ENCODE peak calls at places on chromosome 22, in seven cellular contexts. O is tibial artery, V is H9, A is B cell, N is left ventricle myocardium inferior, R is cardiac muscle cell, B is mammary epithelial cell. U is an unnamed sample.

GRCh38 chr22:39142088-39142667 is 10.3 kb downstream of the CBX7 start:
- DNase-seq in O (no peak), V (no peak), A (no peak), N (no peak), R (no peak), B (no peak), U (no peak)

GRCh38 chr22:36244522-36245391 is 5.4 kb upstream of the APOL2 start:
- DNase-seq in O (no peak), V (peak; percentile 1), A (no peak), N (peak; percentile 60), R (peak; percentile 91), B (no peak), U (no peak)

GRCh38 chr22:19576460-19577421 is 52.5 kb upstream of the CLDN5 start:
- DNase-seq in O (no peak), V (peak; percentile 58), A (no peak), N (peak; percentile 42), R (peak; percentile 75), B (peak; percentile 83), U (peak; percentile 84)

GRCh38 chr22:44703269-44703870 is 1.4 kb downstream of the PRR5 start:
- DNase-seq in O (no peak), V (no peak), A (no peak), N (no peak), R (no peak), B (no peak), U (no peak)

GRCh38 chr22:39356464-39356863 is 6.7 kb downstream of the SYNGR1 start:
- DNase-seq in O (no peak), V (no peak), A (no peak), N (no peak), R (no peak), B (no peak), U (peak; percentile 17)

GRCh38 chr22:49258107-49259010 is 569.3 kb downstream of the BRD1 start:
- DNase-seq in O (peak; percentile 35), V (peak; percentile 12), A (no peak), N (no peak), R (no peak), B (no peak), U (no peak)

GRCh38 chr22:34429314-34429713 is 509.0 kb upstream of the LARGE1 start:
- DNase-seq in O (no peak), V (no peak), A (no peak), N (no peak), R (no peak), B (peak; percentile 95), U (no peak)

GRCh38 chr22:42793848-42794405 is 63.1 kb downstream of the ARFGAP3 start:
- DNase-seq in O (peak; percentile 61), V (no peak), A (no peak), N (no peak), R (no peak), B (no peak), U (no peak)

GRCh38 chr22:36204001-36204640 is 2.5 kb upstream of the APOL4 start:
- DNase-seq in O (no peak), V (no peak), A (no peak), N (no peak), R (no peak), B (no peak), U (no peak)

GRCh38 chr22:36055376-36056310 is 27.0 kb upstream of the RBFOX2 start:
- DNase-seq in O (no peak), V (no peak), A (no peak), N (peak; percentile 17), R (no peak), B (no peak), U (no peak)

GRCh38 chr22:19063581-19064353 is 58.4 kb downstream of the DGCR2 start:
- DNase-seq in O (peak; percentile 55), V (no peak), A (no peak), N (no peak), R (peak; percentile 44), B (no peak), U (no peak)

GRCh38 chr22:35582861-35583670 is 34.1 kb downstream of the MB start:
- DNase-seq in O (peak; percentile 69), V (peak; percentile 73), A (peak; percentile 68), N (peak; percentile 55), R (peak; percentile 73), B (no peak), U (peak; percentile 70)

GRCh38 chr22:21624120-21624879 is 5.5 kb downstream of the YDJC start:
- DNase-seq in O (no peak), V (peak; percentile 72), A (no peak), N (peak; percentile 52), R (peak; percentile 18), B (peak; percentile 9), U (peak; percentile 47)

GRCh38 chr22:49958961-49959781 is 1.4 kb upstream of the PIM3 start:
- DNase-seq in O (peak; percentile 74), V (no peak), A (no peak), N (peak; percentile 29), R (no peak), B (no peak), U (no peak)

GRCh38 chr22:27667121-27667843 is 134.3 kb downstream of the MN1 start:
- DNase-seq in O (peak; percentile 77), V (no peak), A (no peak), N (no peak), R (peak; percentile 42), B (no peak), U (no peak)

GRCh38 chr22:21642584-21643448 is 714 bp downstream of the SDF2L1 start:
- DNase-seq in O (no peak), V (peak; percentile 80), A (peak; percentile 66), N (no peak), R (peak; percentile 44), B (peak; percentile 62), U (peak; percentile 67)

GRCh38 chr22:20776624-20777405 is 2.9 kb downstream of the SERPIND1 start:
- DNase-seq in O (peak; percentile 19), V (no peak), A (no peak), N (no peak), R (no peak), B (no peak), U (no peak)

GRCh38 chr22:20422965-20423635 is 14.5 kb downstream of the SCARF2 start:
- DNase-seq in O (peak; percentile 89), V (no peak), A (no peak), N (peak; percentile 80), R (no peak), B (no peak), U (no peak)

GRCh38 chr22:44668886-44669724 is 32.9 kb upstream of the PRR5 start:
- DNase-seq in O (peak; percentile 55), V (no peak), A (no peak), N (no peak), R (no peak), B (no peak), U (no peak)

GRCh38 chr22:46538816-46539163 is 1.4 kb upstream of the CELSR1 start:
- DNase-seq in O (no peak), V (no peak), A (no peak), N (peak; percentile 18), R (peak; percentile 61), B (peak; percentile 78), U (peak; percentile 83)

GRCh38 chr22:50278956-50279619 is 8.9 kb upstream of the MAPK11 start:
- DNase-seq in O (no peak), V (no peak), A (no peak), N (no peak), R (no peak), B (no peak), U (no peak)

GRCh38 chr22:22099833-22100812 is 117.5 kb upstream of the TOP3B start:
- DNase-seq in O (no peak), V (peak; percentile 52), A (no peak), N (no peak), R (peak; percentile 13), B (no peak), U (peak; percentile 51)

GRCh38 chr22:28023774-28024173 is 104.7 kb upstream of the PITPNB start:
- DNase-seq in O (no peak), V (no peak), A (no peak), N (peak; percentile 9), R (no peak), B (no peak), U (no peak)

GRCh38 chr22:39520874-39521857 is 804 bp downstream of the ATF4 start:
- DNase-seq in O (peak; percentile 94), V (no peak), A (peak; percentile 79), N (peak; percentile 84), R (peak; percentile 86), B (peak; percentile 73), U (peak; percentile 69)

GRCh38 chr22:43957871-43958270 is 2.6 kb downstream of the SAMM50 start:
- DNase-seq in O (no peak), V (no peak), A (no peak), N (no peak), R (peak; percentile 57), B (no peak), U (no peak)

GRCh38 chr22:31618471-31619176 is 43.4 kb downstream of the PISD start:
- DNase-seq in O (no peak), V (no peak), A (no peak), N (no peak), R (no peak), B (no peak), U (no peak)
- TF ChIP-seq CTCF in O (no peak), V (peak; percentile 36), A (no peak), N (no peak), R (no peak), B (no peak), U (no peak)

DNA sequence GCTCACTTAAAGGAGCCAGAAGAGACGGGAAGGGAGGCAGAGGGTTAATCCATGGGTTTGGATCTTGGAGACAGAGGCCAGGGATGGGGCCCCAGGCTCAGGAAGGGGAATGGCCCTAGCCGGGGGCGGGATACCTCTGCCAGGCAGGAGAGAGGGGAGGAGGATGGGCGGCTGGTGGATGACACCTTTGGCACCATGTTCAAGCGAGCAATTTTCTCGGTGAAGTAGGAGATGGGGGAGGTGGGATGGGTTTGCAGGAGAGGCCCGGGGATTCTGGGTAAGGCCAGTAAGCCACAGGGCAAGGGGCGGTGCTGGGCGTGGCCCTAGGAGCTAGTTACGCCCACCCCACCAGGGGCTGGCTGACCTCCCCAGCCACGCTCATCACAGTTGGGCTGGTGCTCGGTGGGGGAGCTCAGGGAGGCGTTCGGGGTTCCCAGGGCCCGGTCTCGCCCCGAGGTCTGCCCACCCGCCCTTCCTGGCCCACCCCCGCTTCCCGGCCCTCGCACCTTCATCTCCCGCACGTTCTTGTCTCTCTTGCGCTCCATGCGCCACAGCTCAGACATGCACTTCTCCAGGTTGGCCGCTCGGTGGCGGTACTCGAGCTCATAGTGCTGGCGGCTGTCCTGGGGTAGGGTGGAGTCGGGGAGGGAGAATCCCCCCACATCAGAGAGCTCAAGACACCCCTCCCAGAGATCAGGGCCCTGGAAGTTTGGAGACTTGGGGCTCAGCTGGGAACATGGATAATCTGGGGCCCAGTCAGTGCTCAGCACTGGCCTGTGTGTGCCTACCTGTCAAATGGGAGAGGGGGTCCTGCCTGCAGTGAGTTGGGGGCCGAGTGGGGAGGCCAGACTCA is 12.7 kb downstream of the BAIAP2L2 start:
- DNase-seq in O (no peak), V (peak; percentile 93), A (no peak), N (no peak), R (peak; percentile 52), B (no peak), U (no peak)
- TF ChIP-seq CTCF in O (peak; percentile 15), V (peak; percentile 88), A (no peak), N (peak; percentile 31), R (peak; percentile 60), B (peak; percentile 26), U (peak; percentile 48)

DNA sequence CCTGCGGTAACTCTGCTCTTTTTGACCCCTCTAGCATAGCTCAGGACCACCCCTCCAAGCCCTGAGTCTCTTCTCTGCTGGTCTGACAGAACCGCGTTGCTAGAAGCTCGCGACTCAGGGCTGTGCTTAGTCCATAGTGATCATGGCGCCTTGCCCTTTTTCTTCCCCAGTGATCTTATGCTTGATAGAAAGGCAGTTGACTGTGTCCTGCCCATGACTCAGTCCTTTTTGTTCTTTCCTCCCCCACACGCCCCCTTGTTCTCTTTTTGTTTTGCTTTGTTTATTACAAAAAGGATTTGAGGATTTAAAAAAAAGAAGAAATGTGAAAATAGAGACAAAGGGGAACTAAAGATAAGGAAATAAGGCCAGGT is 17.5 kb downstream of the IL17RA start:
- DNase-seq in O (peak; percentile 21), V (no peak), A (no peak), N (no peak), R (no peak), B (no peak), U (no peak)
- TF ChIP-seq CTCF in O (no peak), V (no peak), A (no peak), N (no peak), R (no peak), B (no peak), U (no peak)

GRCh38 chr22:24106385-24107381 is 74.6 kb upstream of the SUSD2 start:
- DNase-seq in O (no peak), V (peak; percentile 37), A (peak; percentile 56), N (peak; percentile 25), R (no peak), B (no peak), U (no peak)
- TF ChIP-seq CTCF in O (peak; percentile 17), V (peak; percentile 29), A (peak; percentile 63), N (peak; percentile 44), R (peak; percentile 6), B (no peak), U (no peak)

U was measured in epithelial cell of esophagus.